ENCODE peak calls at places on chromosomes 5 and 9, in nine cellular contexts. E is fibroblast of lung; Q is colonic mucosa; C is psoas muscle; P is cardiac muscle cell; L is SJCRH30; H is naive thymus-derived CD4-positive, alpha-beta T cell; X is right atrium auricular region; F is aorta. O is an unnamed sample.

GRCh38 chr9:38200431-38200830 is 131.4 kb upstream of the SHB start:
- DNase-seq in E (no peak), Q (no peak), C (no peak), P (no peak), L (no peak), H (no peak), X (peak; percentile 55), F (no peak), O (no peak)

GRCh38 chr5:172456076-172456800 is 1.9 kb upstream of the SH3PXD2B start:
- DNase-seq in E (no peak), Q (no peak), C (no peak), P (no peak), L (no peak), H (no peak), X (no peak), F (no peak), O (no peak)

GRCh38 chr5:142881076-142881466 is 110.9 kb downstream of the ARHGAP26 start:
- DNase-seq in E (peak; percentile 81), Q (no peak), C (no peak), P (peak; percentile 71), L (no peak), H (no peak), X (no peak), F (no peak), O (no peak)

GRCh38 chr5:174503461-174504265 is 220.7 kb upstream of the MSX2 start:
- DNase-seq in E (peak; percentile 88), Q (no peak), C (no peak), P (peak; percentile 79), L (no peak), H (no peak), X (peak; percentile 54), F (no peak), O (no peak)

GRCh38 chr5:14168139-14168792 is 25.1 kb downstream of the TRIO start:
- DNase-seq in E (peak; percentile 78), Q (no peak), C (no peak), P (peak; percentile 30), L (no peak), H (no peak), X (no peak), F (no peak), O (no peak)

GRCh38 chr9:110128664-110129329 is 79.2 kb downstream of the C9orf152 start:
- DNase-seq in E (no peak), Q (no peak), C (no peak), P (no peak), L (peak; percentile 51), H (no peak), X (no peak), F (no peak), O (no peak)

GRCh38 chr9:76158713-76159112 is 235.5 kb downstream of the RFK start:
- DNase-seq in E (no peak), Q (no peak), C (no peak), P (no peak), L (no peak), H (no peak), X (no peak), F (no peak), O (no peak)

GRCh38 chr9:97364769-97365490 is 47.0 kb upstream of the TDRD7 start:
- DNase-seq in E (no peak), Q (no peak), C (no peak), P (no peak), L (no peak), H (no peak), X (no peak), F (no peak), O (no peak)

GRCh38 chr9:36721846-36722588 is 149.3 kb downstream of the MELK start:
- DNase-seq in E (peak; percentile 2), Q (peak; percentile 62), C (no peak), P (peak; percentile 62), L (peak; percentile 28), H (no peak), X (no peak), F (no peak), O (no peak)

GRCh38 chr9:97521576-97522333 is 20.3 kb downstream of the TMOD1 start:
- DNase-seq in E (no peak), Q (no peak), C (no peak), P (no peak), L (no peak), H (no peak), X (no peak), F (no peak), O (no peak)

GRCh38 chr5:173670130-173670591 is 53.7 kb upstream of the BOD1 start:
- DNase-seq in E (peak; percentile 64), Q (no peak), C (no peak), P (peak; percentile 66), L (no peak), H (no peak), X (no peak), F (no peak), O (no peak)

GRCh38 chr9:79701651-79702050 is 129.9 kb downstream of the TLE4 start:
- DNase-seq in E (peak; percentile 23), Q (no peak), C (no peak), P (no peak), L (no peak), H (no peak), X (no peak), F (no peak), O (no peak)

GRCh38 chr5:131230406-131230805 is 33.4 kb upstream of the CDC42SE2 start:
- DNase-seq in E (no peak), Q (no peak), C (no peak), P (no peak), L (peak; percentile 20), H (no peak), X (no peak), F (no peak), O (no peak)

GRCh38 chr5:82446765-82447164 is 168.6 kb upstream of the RPS23 start:
- DNase-seq in E (no peak), Q (no peak), C (no peak), P (no peak), L (no peak), H (no peak), X (no peak), F (no peak), O (no peak)

GRCh38 chr5:82335807-82336206 is 57.7 kb upstream of the RPS23 start:
- DNase-seq in E (peak; percentile 76), Q (no peak), C (peak; percentile 34), P (peak; percentile 23), L (no peak), H (no peak), X (no peak), F (peak; percentile 80), O (no peak)

DNA sequence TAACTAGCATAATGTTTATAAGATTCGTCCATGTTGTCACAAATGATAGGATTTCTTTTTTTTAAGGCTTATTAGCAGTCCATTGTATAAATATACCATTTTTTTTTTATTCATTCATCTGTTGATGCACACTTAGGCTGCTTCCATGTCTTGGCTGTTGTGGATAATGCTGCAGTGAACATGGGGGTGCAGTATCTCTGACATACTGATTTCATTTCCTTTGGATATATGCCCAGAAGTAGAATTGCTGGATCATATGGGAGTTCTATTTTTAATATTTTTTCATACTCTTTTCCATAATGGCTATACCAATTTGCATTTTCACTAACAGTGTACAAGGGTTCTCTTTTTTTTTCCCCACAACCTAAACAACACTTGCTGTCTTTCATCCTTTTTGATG is 48.7 kb downstream of the KIAA1958 start:
- DNase-seq in E (peak; percentile 42), Q (no peak), C (no peak), P (peak; percentile 60), L (no peak), H (no peak), X (no peak), F (no peak), O (no peak)
- H3K9me3 ChIP-seq in E (no peaks in the 10 kb centered on the region), Q (no peaks in the 10 kb centered on the region), C (no peaks in the 10 kb centered on the region), P (no peaks in the 10 kb centered on the region), L (peaks cover 4% of the 10 kb centered on the region), H (no peaks in the 10 kb centered on the region), X (no peaks in the 10 kb centered on the region), F (no peaks in the 10 kb centered on the region), O (no peaks in the 10 kb centered on the region)

GRCh38 chr5:1272201-1272600 is 22.7 kb downstream of the TERT start:
- DNase-seq in E (no peak), Q (no peak), C (no peak), P (no peak), L (no peak), H (no peak), X (no peak), F (no peak), O (no peak)
- H3K9me3 ChIP-seq in E (no peaks in the 10 kb centered on the region), Q (no peaks in the 10 kb centered on the region), C (no peaks in the 10 kb centered on the region), P (no peaks in the 10 kb centered on the region), L (no peaks in the 10 kb centered on the region), H (no peaks in the 10 kb centered on the region), X (no peaks in the 10 kb centered on the region), F (no peaks in the 10 kb centered on the region), O (no peaks in the 10 kb centered on the region)

GRCh38 chr5:148844433-148845279 is 18.2 kb downstream of the ADRB2 start:
- DNase-seq in E (peak; percentile 19), Q (no peak), C (no peak), P (no peak), L (no peak), H (no peak), X (no peak), F (no peak), O (no peak)
- H3K9me3 ChIP-seq in E (no peaks in the 10 kb centered on the region), Q (no peaks in the 10 kb centered on the region), C (no peaks in the 10 kb centered on the region), P (no peaks in the 10 kb centered on the region), L (no peaks in the 10 kb centered on the region), H (no peaks in the 10 kb centered on the region), X (no peaks in the 10 kb centered on the region), F (peaks cover 1% of the 10 kb centered on the region), O (no peaks in the 10 kb centered on the region)

GRCh38 chr5:68443091-68443490 is 227.5 kb downstream of the PIK3R1 start:
- DNase-seq in E (no peak), Q (no peak), C (no peak), P (no peak), L (no peak), H (no peak), X (no peak), F (no peak), O (no peak)
- H3K9me3 ChIP-seq in E (no peaks in the 10 kb centered on the region), Q (no peaks in the 10 kb centered on the region), C (no peaks in the 10 kb centered on the region), P (no peaks in the 10 kb centered on the region), L (no peaks in the 10 kb centered on the region), H (no peaks in the 10 kb centered on the region), X (no peaks in the 10 kb centered on the region), F (no peaks in the 10 kb centered on the region), O (no peaks in the 10 kb centered on the region)

DNA sequence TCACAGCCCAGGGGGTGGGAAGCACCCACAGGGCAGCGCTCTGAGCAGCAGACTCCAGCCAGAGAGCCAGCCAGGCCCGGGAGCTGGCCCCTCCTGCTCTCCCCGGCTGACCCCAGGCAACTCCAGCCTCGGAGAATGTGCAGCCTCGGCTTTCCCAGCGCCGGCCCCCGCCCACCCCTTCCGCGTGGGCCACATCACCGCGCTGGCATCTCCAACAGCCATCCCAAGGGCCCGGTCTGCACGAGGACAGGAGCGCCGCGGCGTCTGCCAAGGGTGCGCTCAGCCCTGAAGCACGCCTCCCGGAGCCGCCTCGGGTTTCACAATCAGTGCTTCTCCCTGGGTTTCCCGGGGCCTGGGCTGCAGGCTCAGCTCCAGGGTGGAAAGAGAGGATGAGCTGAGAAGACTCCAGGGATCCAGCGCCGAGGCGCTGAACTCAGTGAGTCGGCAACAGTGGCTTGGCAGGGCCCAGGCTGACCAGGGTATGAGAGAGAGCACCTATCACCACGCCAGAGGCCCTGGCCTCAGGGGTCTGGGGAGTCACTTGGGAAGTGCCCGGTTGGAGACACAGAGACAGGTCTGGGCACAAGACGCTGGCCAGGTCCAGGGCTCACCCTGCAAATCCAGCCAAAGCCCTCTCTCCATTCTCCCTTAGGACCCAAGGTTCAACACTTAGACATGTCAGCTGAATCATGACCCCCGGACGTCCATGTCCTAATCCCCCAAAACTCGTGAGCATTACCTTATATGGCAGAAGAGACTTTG is 79.6 kb downstream of the ADAMTS2 start:
- DNase-seq in E (peak; percentile 99), Q (peak; percentile 66), C (peak; percentile 97), P (peak; percentile 100), L (no peak), H (peak; percentile 15), X (peak; percentile 97), F (peak; percentile 98), O (no peak)
- H3K9me3 ChIP-seq in E (no peaks in the 10 kb centered on the region), Q (no peaks in the 10 kb centered on the region), C (no peaks in the 10 kb centered on the region), P (no peaks in the 10 kb centered on the region), L (no peaks in the 10 kb centered on the region), H (no peaks in the 10 kb centered on the region), X (no peaks in the 10 kb centered on the region), F (no peaks in the 10 kb centered on the region), O (no peaks in the 10 kb centered on the region)